ENCODE peak calls at places on chromosome 21, in four cellular contexts. B, N, V and L are unnamed samples.

GRCh38 chr21:25343774-25344545 is 263.3 kb downstream of the MRPL39 start:
- DNase-seq in B (no peak), N (peak), V (no peak), L (no peak)

GRCh38 chr21:42149656-42150457 is 69.1 kb upstream of the ABCG1 start:
- DNase-seq in B (no peak), N (no peak), V (no peak), L (no peak)

GRCh38 chr21:41833138-41834115 is 45.7 kb downstream of the PRDM15 start:
- DNase-seq in B (no peak), N (no peak), V (peak), L (no peak)

GRCh38 chr21:45981641-45982255 is at the start of gene COL6A1:
- DNase-seq in B (no peak), N (peak), V (no peak), L (peak)

GRCh38 chr21:43770066-43770655 is 5.9 kb downstream of the CSTB start:
- DNase-seq in B (no peak), N (no peak), V (no peak), L (no peak)

GRCh38 chr21:34075760-34076159 is 2.4 kb downstream of the MRPS6 start:
- DNase-seq in B (no peak), N (no peak), V (no peak), L (no peak)

GRCh38 chr21:37667380-37667779 is 248.9 kb downstream of the KCNJ6 start:
- DNase-seq in B (no peak), N (no peak), V (no peak), L (no peak)

GRCh38 chr21:46229133-46229922 is 754 bp upstream of the LSS start:
- DNase-seq in B (peak), N (peak), V (no peak), L (no peak)

GRCh38 chr21:43740497-43741156 is 21.7 kb downstream of the PDXK start:
- DNase-seq in B (no peak), N (peak), V (no peak), L (peak)

GRCh38 chr21:41805643-41806042 is 38.8 kb upstream of the RIPK4 start:
- DNase-seq in B (no peak), N (no peak), V (no peak), L (no peak)

GRCh38 chr21:41762236-41762635 is 4.6 kb downstream of the RIPK4 start:
- DNase-seq in B (no peak), N (peak), V (no peak), L (peak)

GRCh38 chr21:45284456-45284741 is 3.3 kb downstream of the POFUT2 start:
- DNase-seq in B (no peak), N (no peak), V (no peak), L (no peak)

GRCh38 chr21:44611551-44611950 is 328 bp upstream of the KRTAP10-8 start:
- DNase-seq in B (no peak), N (no peak), V (no peak), L (no peak)

GRCh38 chr21:34020005-34020847 is 53.2 kb upstream of the MRPS6 start:
- DNase-seq in B (peak), N (no peak), V (peak), L (no peak)

GRCh38 chr21:44918107-44918470 is 2.6 kb downstream of the ITGB2 start:
- DNase-seq in B (no peak), N (no peak), V (no peak), L (no peak)

GRCh38 chr21:42827588-42827987 is 51.8 kb downstream of the WDR4 start:
- DNase-seq in B (no peak), N (no peak), V (no peak), L (no peak)

GRCh38 chr21:17858764-17859163 is 39.6 kb upstream of the C21orf91 start:
- DNase-seq in B (no peak), N (no peak), V (no peak), L (no peak)

GRCh38 chr21:28521932-28522826 is 470.5 kb downstream of the LTN1 start:
- DNase-seq in B (no peak), N (peak), V (no peak), L (no peak)

GRCh38 chr21:33022828-33023573 is 2.7 kb upstream of the OLIG2 start:
- DNase-seq in B (no peak), N (peak), V (no peak), L (no peak)

GRCh38 chr21:43944181-43944633 is 67.9 kb upstream of the TRAPPC10 start:
- DNase-seq in B (no peak), N (no peak), V (no peak), L (no peak)

GRCh38 chr21:46152939-46153258 is 2.5 kb downstream of the FTCD start:
- DNase-seq in B (no peak), N (no peak), V (no peak), L (no peak)

GRCh38 chr21:42583992-42584641 is 69.3 kb upstream of the PDE9A start:
- DNase-seq in B (no peak), N (no peak), V (no peak), L (no peak)

GRCh38 chr21:42532466-42533181 is 19.0 kb downstream of the SLC37A1 start:
- DNase-seq in B (no peak), N (no peak), V (no peak), L (no peak)

GRCh38 chr21:38277501-38278111 is 20.8 kb downstream of the KCNJ15 start:
- DNase-seq in B (no peak), N (no peak), V (no peak), L (no peak)

GRCh38 chr21:33412832-33413519 is 9.8 kb downstream of the IFNGR2 start:
- DNase-seq in B (peak), N (peak), V (no peak), L (no peak)

GRCh38 chr21:41482321-41482720 is 25.6 kb downstream of the TMPRSS2 start:
- DNase-seq in B (no peak), N (no peak), V (no peak), L (no peak)

GRCh38 chr21:44304846-44305245 is 5.0 kb downstream of the PFKL start:
- DNase-seq in B (peak), N (peak), V (no peak), L (peak)

GRCh38 chr21:42818328-42818749 is 61.0 kb downstream of the WDR4 start:
- DNase-seq in B (peak), N (peak), V (no peak), L (peak)

GRCh38 chr21:43283136-43283924 is 114.5 kb downstream of the CRYAA start:
- DNase-seq in B (no peak), N (no peak), V (no peak), L (no peak)

GRCh38 chr21:31946236-31946635 is 73.4 kb downstream of the HUNK start:
- DNase-seq in B (no peak), N (no peak), V (no peak), L (no peak)

GRCh38 chr21:31945116-31945515 is 72.3 kb downstream of the HUNK start:
- DNase-seq in B (no peak), N (no peak), V (no peak), L (no peak)

GRCh38 chr21:31943586-31943985 is 70.8 kb downstream of the HUNK start:
- DNase-seq in B (no peak), N (no peak), V (no peak), L (no peak)

GRCh38 chr21:31948681-31949080 is 75.9 kb downstream of the HUNK start:
- DNase-seq in B (no peak), N (no peak), V (no peak), L (no peak)

DNA sequence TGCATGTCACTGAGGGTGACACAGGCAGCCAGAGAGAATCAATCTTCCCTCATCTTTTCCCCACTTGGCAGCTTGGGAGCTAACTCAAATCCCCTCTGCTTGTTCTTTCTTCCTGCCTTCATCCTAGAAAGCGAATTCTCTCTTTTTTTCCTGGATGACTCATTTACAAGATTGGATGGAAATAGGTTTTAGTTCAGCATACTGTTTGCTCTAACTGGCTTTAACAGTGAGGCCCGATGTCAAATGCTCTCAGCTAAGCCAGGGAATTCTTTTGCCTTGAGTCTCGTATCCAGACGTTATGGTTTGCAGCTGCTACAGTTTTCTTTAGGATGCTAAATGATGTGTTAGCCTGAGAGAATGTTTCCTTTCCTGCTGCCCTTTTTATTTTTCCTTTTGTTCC is 72.8 kb downstream of the HUNK start:
- DNase-seq in B (no peak), N (no peak), V (no peak), L (no peak)
- TF ChIP-seq CREB1 in B (no peak), N (no peak), V (no peak), L (no peak)

GRCh38 chr21:22351076-22351475 is 1352.9 kb downstream of the NCAM2 start:
- DNase-seq in B (no peak), N (no peak), V (no peak), L (no peak)

GRCh38 chr21:22346576-22346975 is 1348.4 kb downstream of the NCAM2 start:
- DNase-seq in B (no peak), N (no peak), V (no peak), L (no peak)

GRCh38 chr21:22356663-22357062 is 1358.5 kb downstream of the NCAM2 start:
- DNase-seq in B (no peak), N (no peak), V (no peak), L (no peak)

GRCh38 chr21:22355949-22356348 is 1357.7 kb downstream of the NCAM2 start:
- DNase-seq in B (no peak), N (no peak), V (no peak), L (no peak)

GRCh38 chr21:22352088-22352487 is 1353.9 kb downstream of the NCAM2 start:
- DNase-seq in B (no peak), N (no peak), V (no peak), L (no peak)
- TF ChIP-seq CREB1 in B (no peak), N (no peak), V (no peak), L (no peak)

DNA sequence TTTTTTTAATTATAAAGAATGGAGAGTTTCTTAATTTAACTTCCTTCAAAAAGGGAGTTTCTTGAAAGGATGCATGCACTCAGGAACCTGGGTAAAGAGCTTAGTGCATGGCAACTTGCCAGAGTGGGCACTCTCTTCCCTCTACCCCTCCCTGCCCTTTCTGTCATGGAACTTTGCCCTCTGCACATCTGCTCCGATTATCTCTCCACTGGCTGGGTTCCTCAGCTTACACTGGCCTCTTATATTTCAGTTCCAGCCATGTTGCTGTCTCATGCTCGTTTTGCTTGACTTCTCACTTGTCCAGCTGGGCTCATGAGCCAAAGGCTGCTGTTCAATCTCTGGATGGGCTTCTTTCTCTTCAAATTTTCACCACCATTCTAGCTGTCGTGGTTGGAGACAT is 87.0 kb downstream of the NCAM2 start:
- DNase-seq in B (no peak), N (no peak), V (no peak), L (no peak)
- TF ChIP-seq CREB1 in B (no peak), N (no peak), V (no peak), L (no peak)

GRCh38 chr21:26433386-26433785 is 139.7 kb downstream of the CYYR1 start:
- DNase-seq in B (no peak), N (no peak), V (no peak), L (no peak)
- TF ChIP-seq CREB1 in B (no peak), N (no peak), V (no peak), L (no peak)